ENCODE peak calls at places on chromosomes 3 and 15, in five cellular contexts. One of them, this sample, is unnamed.

GRCh38 chr3:66312039-66312438 is 91.2 kb downstream of the SLC25A26 start:
- DNase-seq in OCI-LY7: no peak
- DNase-seq in endothelial cell of umbilical vein: no peak
- DNase-seq in GM12865: no peak
- DNase-seq in left ventricle myocardium inferior: no peak
- DNase-seq in this sample: no peak

GRCh38 chr3:17456036-17456435 is 286.4 kb downstream of the TBC1D5 start:
- DNase-seq in left ventricle myocardium inferior: no peak
- DNase-seq in endothelial cell of umbilical vein: no peak
- DNase-seq in GM12865: no peak
- DNase-seq in OCI-LY7: no peak
- DNase-seq in this sample: no peak

GRCh38 chr15:34078900-34079299 is 22.8 kb downstream of the EMC7 start:
- DNase-seq in endothelial cell of umbilical vein: no peak
- DNase-seq in GM12865: no peak
- DNase-seq in left ventricle myocardium inferior: no peak
- DNase-seq in OCI-LY7: no peak
- DNase-seq in this sample: no peak

GRCh38 chr3:176776622-176777021 is 420.7 kb downstream of the TBL1XR1 start:
- DNase-seq in endothelial cell of umbilical vein: no peak
- DNase-seq in left ventricle myocardium inferior: no peak
- DNase-seq in GM12865: no peak
- DNase-seq in OCI-LY7: no peak
- DNase-seq in this sample: no peak

GRCh38 chr3:181487236-181487978 is 224.3 kb upstream of the SOX2 start:
- DNase-seq in GM12865: no peak
- DNase-seq in endothelial cell of umbilical vein: no peak
- DNase-seq in left ventricle myocardium inferior: no peak
- DNase-seq in OCI-LY7: peak; percentile 81
- DNase-seq in this sample: no peak

GRCh38 chr3:72150634-72151412 is 365.9 kb upstream of the PROK2 start:
- DNase-seq in OCI-LY7: no peak
- DNase-seq in left ventricle myocardium inferior: no peak
- DNase-seq in GM12865: no peak
- DNase-seq in endothelial cell of umbilical vein: no peak
- DNase-seq in this sample: no peak

GRCh38 chr3:166013073-166013679 is 176.0 kb upstream of the BCHE start:
- DNase-seq in GM12865: peak; percentile 33
- DNase-seq in left ventricle myocardium inferior: no peak
- DNase-seq in OCI-LY7: peak; percentile 29
- DNase-seq in endothelial cell of umbilical vein: peak; percentile 32
- DNase-seq in this sample: no peak

GRCh38 chr3:64209866-64210609 is 15.2 kb downstream of the PRICKLE2 start:
- DNase-seq in endothelial cell of umbilical vein: peak; percentile 100
- DNase-seq in OCI-LY7: no peak
- DNase-seq in GM12865: no peak
- DNase-seq in left ventricle myocardium inferior: peak; percentile 71
- DNase-seq in this sample: no peak

GRCh38 chr3:159263750-159264561 is 462.1 kb downstream of the MFSD1 start:
- DNase-seq in endothelial cell of umbilical vein: peak; percentile 60
- DNase-seq in left ventricle myocardium inferior: no peak
- DNase-seq in GM12865: peak; percentile 24
- DNase-seq in OCI-LY7: peak; percentile 28
- DNase-seq in this sample: no peak

GRCh38 chr15:57902155-57902554 is 163.4 kb downstream of the ALDH1A2 start:
- DNase-seq in endothelial cell of umbilical vein: peak; percentile 63
- DNase-seq in GM12865: no peak
- DNase-seq in left ventricle myocardium inferior: no peak
- DNase-seq in OCI-LY7: no peak
- DNase-seq in this sample: no peak

GRCh38 chr3:134749174-134749573 is 45.9 kb upstream of the EPHB1 start:
- DNase-seq in endothelial cell of umbilical vein: no peak
- DNase-seq in OCI-LY7: no peak
- DNase-seq in left ventricle myocardium inferior: no peak
- DNase-seq in GM12865: no peak
- DNase-seq in this sample: no peak

GRCh38 chr3:65174713-65175112 is 486.9 kb upstream of the ADAMTS9 start:
- DNase-seq in left ventricle myocardium inferior: no peak
- DNase-seq in GM12865: no peak
- DNase-seq in OCI-LY7: no peak
- DNase-seq in endothelial cell of umbilical vein: no peak
- DNase-seq in this sample: no peak

GRCh38 chr15:29092376-29093064 is 177.1 kb downstream of the NSMCE3 start:
- DNase-seq in GM12865: no peak
- DNase-seq in OCI-LY7: no peak
- DNase-seq in left ventricle myocardium inferior: no peak
- DNase-seq in endothelial cell of umbilical vein: no peak
- DNase-seq in this sample: no peak

GRCh38 chr3:141276398-141276797 is 44.8 kb downstream of the PXYLP1 start:
- DNase-seq in endothelial cell of umbilical vein: no peak
- DNase-seq in left ventricle myocardium inferior: no peak
- DNase-seq in OCI-LY7: no peak
- DNase-seq in GM12865: no peak
- DNase-seq in this sample: no peak

GRCh38 chr3:76078101-76078500 is 292.8 kb upstream of the ZNF717 start:
- DNase-seq in OCI-LY7: no peak
- DNase-seq in left ventricle myocardium inferior: no peak
- DNase-seq in endothelial cell of umbilical vein: no peak
- DNase-seq in GM12865: no peak
- DNase-seq in this sample: no peak

GRCh38 chr15:25094066-25094465 is 139.3 kb downstream of the SNRPN start:
- DNase-seq in endothelial cell of umbilical vein: no peak
- DNase-seq in OCI-LY7: no peak
- DNase-seq in left ventricle myocardium inferior: no peak
- DNase-seq in GM12865: no peak
- DNase-seq in this sample: no peak

GRCh38 chr15:74787251-74788041 is 5.6 kb downstream of the CSK start:
- DNase-seq in left ventricle myocardium inferior: peak; percentile 57
- DNase-seq in OCI-LY7: peak; percentile 97
- DNase-seq in GM12865: peak; percentile 97
- DNase-seq in endothelial cell of umbilical vein: no peak
- DNase-seq in this sample: no peak

GRCh38 chr3:52310861-52311566 is 5.1 kb upstream of the DNAH1 start:
- DNase-seq in OCI-LY7: peak; percentile 20
- DNase-seq in GM12865: peak; percentile 87
- DNase-seq in endothelial cell of umbilical vein: no peak
- DNase-seq in left ventricle myocardium inferior: no peak
- DNase-seq in this sample: no peak

GRCh38 chr3:186640473-186640818 is 247 bp downstream of the FETUB start:
- DNase-seq in GM12865: no peak
- DNase-seq in OCI-LY7: no peak
- DNase-seq in endothelial cell of umbilical vein: no peak
- DNase-seq in left ventricle myocardium inferior: peak; percentile 18
- DNase-seq in this sample: no peak

GRCh38 chr15:65303687-65304392 is 637 bp upstream of the RNU5B-1 start:
- DNase-seq in endothelial cell of umbilical vein: peak; percentile 53
- DNase-seq in left ventricle myocardium inferior: peak; percentile 66
- DNase-seq in OCI-LY7: peak; percentile 44
- DNase-seq in GM12865: peak; percentile 40
- DNase-seq in this sample: no peak

GRCh38 chr3:144816366-144816765 is 844.7 kb downstream of the DIPK2A start:
- DNase-seq in GM12865: no peak
- DNase-seq in endothelial cell of umbilical vein: no peak
- DNase-seq in OCI-LY7: no peak
- DNase-seq in left ventricle myocardium inferior: no peak
- DNase-seq in this sample: no peak

GRCh38 chr3:10010546-10011465 is 15.4 kb upstream of the FANCD2 start:
- DNase-seq in GM12865: peak; percentile 93
- DNase-seq in left ventricle myocardium inferior: peak; percentile 97
- DNase-seq in endothelial cell of umbilical vein: peak; percentile 93
- DNase-seq in OCI-LY7: peak; percentile 73
- DNase-seq in this sample: peak; percentile 82

GRCh38 chr15:99954361-99955180 is 221.3 kb upstream of the LYSMD4 start:
- DNase-seq in left ventricle myocardium inferior: no peak
- DNase-seq in OCI-LY7: no peak
- DNase-seq in endothelial cell of umbilical vein: no peak
- DNase-seq in GM12865: no peak
- DNase-seq in this sample: no peak

DNA sequence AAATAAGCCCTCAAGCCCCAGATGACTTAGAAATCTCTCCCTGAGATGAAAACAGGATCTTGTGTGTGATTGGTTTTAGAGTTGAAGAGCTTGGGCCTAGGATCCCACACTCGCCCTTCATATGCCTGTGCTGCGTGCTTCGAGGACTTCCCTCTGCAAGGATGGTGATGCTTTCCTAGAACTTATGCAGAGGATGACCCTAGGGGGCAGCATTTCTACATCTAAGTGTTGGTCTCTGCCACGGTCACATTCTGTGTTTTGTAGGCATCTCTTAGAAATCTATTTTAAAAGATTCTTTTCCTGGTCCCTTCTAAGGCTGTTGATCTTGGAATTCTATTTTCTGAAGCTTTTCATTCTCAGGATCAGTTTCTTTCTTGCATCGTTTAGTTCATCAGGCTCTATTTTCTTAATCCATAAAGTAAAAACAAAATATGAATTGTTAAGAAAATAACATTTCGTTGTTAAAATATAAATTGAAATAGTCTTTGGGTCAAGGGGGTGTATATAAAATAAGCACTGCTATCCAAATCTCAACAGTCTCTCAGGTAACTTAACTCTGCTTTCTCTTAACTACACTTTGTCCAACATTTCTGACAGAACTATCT is 45.7 kb downstream of the WDR76 start:
- DNase-seq in GM12865: peak; percentile 54
- DNase-seq in OCI-LY7: peak; percentile 57
- DNase-seq in left ventricle myocardium inferior: no peak
- DNase-seq in endothelial cell of umbilical vein: peak; percentile 70
- DNase-seq in this sample: no peak
- TF ChIP-seq CTCF in GM12865: peak; percentile 46
- TF ChIP-seq CTCF in OCI-LY7: peak; percentile 80
- TF ChIP-seq CTCF in left ventricle myocardium inferior: peak; percentile 65
- TF ChIP-seq CTCF in endothelial cell of umbilical vein: peak; percentile 55
- TF ChIP-seq CTCF in this sample: no peak

GRCh38 chr3:119664370-119664769 is 4.0 kb upstream of the POPDC2 start:
- DNase-seq in GM12865: no peak
- DNase-seq in OCI-LY7: no peak
- DNase-seq in endothelial cell of umbilical vein: no peak
- DNase-seq in left ventricle myocardium inferior: no peak
- DNase-seq in this sample: no peak

GRCh38 chr3:119663885-119664284 is 3.5 kb upstream of the POPDC2 start:
- DNase-seq in endothelial cell of umbilical vein: no peak
- DNase-seq in left ventricle myocardium inferior: no peak
- DNase-seq in GM12865: no peak
- DNase-seq in OCI-LY7: no peak
- DNase-seq in this sample: no peak

GRCh38 chr3:119660474-119661150 is at the start of gene POPDC2:
- DNase-seq in left ventricle myocardium inferior: peak; percentile 32
- DNase-seq in OCI-LY7: no peak
- DNase-seq in GM12865: no peak
- DNase-seq in endothelial cell of umbilical vein: no peak
- DNase-seq in this sample: no peak

GRCh38 chr3:119664850-119665379 is 4.5 kb upstream of the POPDC2 start:
- DNase-seq in OCI-LY7: no peak
- DNase-seq in endothelial cell of umbilical vein: no peak
- DNase-seq in left ventricle myocardium inferior: no peak
- DNase-seq in GM12865: peak; percentile 22
- DNase-seq in this sample: no peak

GRCh38 chr3:119662604-119663377 is 2.4 kb upstream of the POPDC2 start:
- DNase-seq in endothelial cell of umbilical vein: no peak
- DNase-seq in OCI-LY7: no peak
- DNase-seq in left ventricle myocardium inferior: no peak
- DNase-seq in GM12865: peak; percentile 25
- DNase-seq in this sample: no peak
- TF ChIP-seq CTCF in endothelial cell of umbilical vein: no peak
- TF ChIP-seq CTCF in OCI-LY7: no peak
- TF ChIP-seq CTCF in left ventricle myocardium inferior: peak; percentile 22
- TF ChIP-seq CTCF in GM12865: peak; percentile 15
- TF ChIP-seq CTCF in this sample: no peak

GRCh38 chr15:79675982-79676381 is 220.8 kb downstream of the MTHFS start:
- DNase-seq in OCI-LY7: no peak
- DNase-seq in GM12865: no peak
- DNase-seq in left ventricle myocardium inferior: no peak
- DNase-seq in endothelial cell of umbilical vein: no peak
- DNase-seq in this sample: no peak
- TF ChIP-seq CTCF in OCI-LY7: no peak
- TF ChIP-seq CTCF in GM12865: peak; percentile 8
- TF ChIP-seq CTCF in left ventricle myocardium inferior: no peak
- TF ChIP-seq CTCF in endothelial cell of umbilical vein: no peak
- TF ChIP-seq CTCF in this sample: no peak

DNA sequence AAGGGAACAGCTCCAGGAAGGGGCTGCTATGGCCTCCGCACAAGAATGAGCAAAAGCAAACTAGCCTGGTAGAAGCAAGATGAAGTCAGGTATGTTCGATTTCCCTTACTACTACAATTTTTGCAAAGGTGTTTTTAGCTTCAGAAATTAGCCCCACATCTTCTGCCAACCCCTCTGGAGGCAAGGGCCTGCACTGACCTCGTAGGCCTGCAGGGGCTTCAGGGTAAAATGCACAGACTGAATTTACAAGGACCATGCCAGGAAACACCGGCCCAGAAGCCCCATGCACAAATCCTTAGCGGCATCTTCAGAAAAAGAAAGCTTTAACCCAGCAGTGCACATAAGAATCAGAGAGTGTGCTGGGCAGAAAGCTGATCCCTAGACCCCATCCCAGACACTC is 53.0 kb downstream of the SLC6A1 start:
- DNase-seq in endothelial cell of umbilical vein: no peak
- DNase-seq in GM12865: no peak
- DNase-seq in left ventricle myocardium inferior: no peak
- DNase-seq in OCI-LY7: no peak
- DNase-seq in this sample: no peak
- TF ChIP-seq CTCF in endothelial cell of umbilical vein: no peak
- TF ChIP-seq CTCF in GM12865: no peak
- TF ChIP-seq CTCF in left ventricle myocardium inferior: no peak
- TF ChIP-seq CTCF in OCI-LY7: no peak
- TF ChIP-seq CTCF in this sample: no peak

This sample was measured in omental fat pad.